ENCODE peak calls at places on chromosomes 7 and 10, in seven cellular contexts. N is NCI-H460, Q is SK-N-SH, Z is caudate nucleus, K is nephron progenitor cell, W is dermis microvascular lymphatic vessel endothelial cell, E is Daoy. H is an unnamed sample.

GRCh38 chr7:122488241-122488640 is 183.7 kb upstream of the FEZF1 start:
- DNase-seq in N (no peak), Q (no peak), Z (no peak), K (no peak), W (no peak), E (no peak), H (no peak)

GRCh38 chr7:18421297-18422004 is 74.1 kb upstream of the HDAC9 start:
- DNase-seq in N (no peak), Q (no peak), Z (no peak), K (peak), W (no peak), E (peak), H (peak)

GRCh38 chr10:62046522-62047239 is 145.2 kb downstream of the ARID5B start:
- DNase-seq in N (no peak), Q (no peak), Z (no peak), K (peak), W (peak), E (peak), H (peak)

GRCh38 chr7:99210265-99210970 is 2.5 kb upstream of the KPNA7 start:
- DNase-seq in N (peak), Q (no peak), Z (no peak), K (no peak), W (no peak), E (no peak), H (peak)

GRCh38 chr10:17236468-17236886 is 8.4 kb downstream of the VIM start:
- DNase-seq in N (no peak), Q (no peak), Z (no peak), K (no peak), W (no peak), E (no peak), H (no peak)

GRCh38 chr10:72340510-72340895 is 14.2 kb downstream of the DNAJB12 start:
- DNase-seq in N (peak), Q (peak), Z (peak), K (peak), W (peak), E (no peak), H (peak)

GRCh38 chr7:95396136-95397032 is at the start of gene PON3:
- DNase-seq in N (no peak), Q (no peak), Z (no peak), K (no peak), W (peak), E (no peak), H (peak)

GRCh38 chr10:98344589-98345038 is 70.4 kb downstream of the PYROXD2 start:
- DNase-seq in N (no peak), Q (no peak), Z (no peak), K (no peak), W (peak), E (peak), H (peak)

GRCh38 chr10:117391436-117392205 is 16.4 kb upstream of the PDZD8 start:
- DNase-seq in N (no peak), Q (no peak), Z (no peak), K (no peak), W (peak), E (peak), H (peak)

H was measured in cardiac muscle cell.